ENCODE peak calls at places on chromosomes 12 and 14, in six cellular contexts. O is H1, A is neuronal stem cell, W is IMR-90, Y is H9, K is mesenchymal stem cell. I is an unnamed sample.

GRCh38 chr14:31400031-31400638 is 20.2 kb downstream of the HEATR5A start:
- DNase-seq in O (no peak), A (no peak), W (no peak), Y (no peak), K (no peak), I (no peak)

GRCh38 chr12:101594700-101595099 is at the start of gene MYBPC1:
- DNase-seq in O (no peak), A (no peak), W (no peak), Y (peak; percentile 43), K (no peak), I (peak; percentile 48)

GRCh38 chr14:105486974-105487448 is 325 bp downstream of the CRIP1 start:
- DNase-seq in O (peak; percentile 70), A (no peak), W (no peak), Y (no peak), K (no peak), I (no peak)

GRCh38 chr14:23522643-23523198 is 28.8 kb downstream of the ZFHX2 start:
- DNase-seq in O (no peak), A (no peak), W (no peak), Y (no peak), K (no peak), I (no peak)

GRCh38 chr12:75660805-75661404 is 149.5 kb upstream of the KRR1 start:
- DNase-seq in O (no peak), A (no peak), W (peak; percentile 90), Y (no peak), K (peak; percentile 68), I (no peak)

GRCh38 chr12:6696690-6697583 is 3.7 kb downstream of the PIANP start:
- DNase-seq in O (no peak), A (no peak), W (no peak), Y (no peak), K (no peak), I (no peak)

GRCh38 chr12:132178801-132179401 is 34.6 kb downstream of the NOC4L start:
- DNase-seq in O (no peak), A (no peak), W (no peak), Y (no peak), K (no peak), I (no peak)

GRCh38 chr14:47278233-47278842 is 397.1 kb downstream of the MDGA2 start:
- DNase-seq in O (peak; percentile 82), A (peak; percentile 53), W (no peak), Y (peak; percentile 71), K (peak; percentile 57), I (peak; percentile 73)

GRCh38 chr12:112183141-112183581 is 57.8 kb downstream of the TRAFD1 start:
- DNase-seq in O (no peak), A (no peak), W (peak; percentile 83), Y (no peak), K (no peak), I (no peak)

GRCh38 chr12:27571463-27571862 is 47.5 kb downstream of the PPFIBP1 start:
- DNase-seq in O (no peak), A (no peak), W (peak; percentile 91), Y (no peak), K (peak; percentile 68), I (no peak)

GRCh38 chr12:74641694-74642093 is 104.1 kb downstream of the ATXN7L3B start:
- DNase-seq in O (no peak), A (no peak), W (no peak), Y (no peak), K (no peak), I (no peak)

GRCh38 chr14:103085106-103086091 is 1.4 kb downstream of the LBHD2 start:
- DNase-seq in O (peak; percentile 84), A (no peak), W (no peak), Y (peak; percentile 73), K (no peak), I (no peak)

GRCh38 chr14:103581954-103582703 is 19.4 kb downstream of the COA8 start:
- DNase-seq in O (no peak), A (no peak), W (no peak), Y (peak; percentile 37), K (no peak), I (no peak)

GRCh38 chr14:101125313-101125712 is 221.8 kb upstream of the RTL1 start:
- DNase-seq in O (no peak), A (no peak), W (no peak), Y (no peak), K (no peak), I (no peak)

GRCh38 chr14:71050227-71050823 is 143.1 kb downstream of the PCNX1 start:
- DNase-seq in O (no peak), A (no peak), W (peak; percentile 20), Y (no peak), K (peak; percentile 32), I (peak; percentile 15)

GRCh38 chr14:96424104-96424989 is 32.4 kb downstream of the AK7 start:
- DNase-seq in O (no peak), A (peak; percentile 61), W (peak; percentile 74), Y (no peak), K (peak; percentile 76), I (peak; percentile 69)

GRCh38 chr12:105321125-105321524 is 9.4 kb upstream of the C12orf75 start:
- DNase-seq in O (no peak), A (no peak), W (no peak), Y (no peak), K (no peak), I (no peak)

GRCh38 chr14:68458840-68459469 is 333.9 kb downstream of the ZFP36L1 start:
- DNase-seq in O (no peak), A (no peak), W (peak; percentile 87), Y (peak; percentile 48), K (peak; percentile 90), I (peak; percentile 95)

GRCh38 chr14:89731534-89731933 is 223.0 kb downstream of the EFCAB11 start:
- DNase-seq in O (no peak), A (no peak), W (no peak), Y (no peak), K (no peak), I (no peak)

GRCh38 chr12:50246873-50247612 is 36.3 kb downstream of the LIMA1 start:
- DNase-seq in O (no peak), A (no peak), W (peak; percentile 99), Y (no peak), K (peak; percentile 92), I (peak; percentile 43)

GRCh38 chr12:54033106-54033979 is 493 bp downstream of the HOXC5 start:
- DNase-seq in O (no peak), A (no peak), W (no peak), Y (no peak), K (peak; percentile 65), I (no peak)

GRCh38 chr14:88228519-88229236 is 94.4 kb downstream of the KCNK10 start:
- DNase-seq in O (no peak), A (no peak), W (no peak), Y (no peak), K (no peak), I (no peak)

GRCh38 chr12:48031135-48031960 is 27.1 kb upstream of the COL2A1 start:
- DNase-seq in O (no peak), A (no peak), W (no peak), Y (peak; percentile 64), K (no peak), I (peak; percentile 77)

GRCh38 chr12:22066235-22066765 is 20.3 kb downstream of the CMAS start:
- DNase-seq in O (no peak), A (no peak), W (no peak), Y (no peak), K (no peak), I (no peak)

GRCh38 chr14:34857689-34858449 is 17.3 kb downstream of the BAZ1A start:
- DNase-seq in O (no peak), A (no peak), W (no peak), Y (no peak), K (no peak), I (no peak)

GRCh38 chr12:91009319-91009950 is 4.7 kb upstream of the EPYC start:
- DNase-seq in O (no peak), A (no peak), W (peak; percentile 41), Y (no peak), K (no peak), I (no peak)

GRCh38 chr12:56338643-56339422 is at the start of gene IL23A:
- DNase-seq in O (peak; percentile 74), A (no peak), W (peak; percentile 59), Y (peak; percentile 81), K (peak; percentile 25), I (no peak)

DNA sequence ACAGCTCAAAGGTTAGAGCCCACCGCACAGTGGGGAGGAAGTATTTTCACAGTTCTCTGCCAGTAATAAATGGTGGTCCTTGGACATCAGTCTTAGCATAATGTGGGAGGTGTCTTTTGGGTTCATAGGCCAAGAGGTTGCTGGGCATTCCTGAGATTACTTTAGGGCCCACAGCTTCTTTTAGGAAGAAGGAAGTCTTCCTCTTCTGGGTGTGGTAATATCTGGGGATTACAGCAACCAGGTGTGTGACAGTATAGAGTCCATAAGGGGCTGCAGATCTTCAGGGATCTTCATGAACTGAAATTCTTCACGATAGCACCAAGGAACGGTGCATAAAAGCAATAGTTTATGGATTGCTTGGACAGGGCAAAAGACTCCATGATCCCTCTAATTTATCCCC is 56.2 kb upstream of the PTGR2 start:
- DNase-seq in O (no peak), A (no peak), W (no peak), Y (no peak), K (no peak), I (no peak)
- H2BK15ac ChIP-seq in O (no peak overlapping the region), A (no peak overlapping the region), W (peak overlapping the region; percentile 43), Y (no peak overlapping the region), K (no peak overlapping the region), I (no peak overlapping the region)

GRCh38 chr14:50545618-50546017 is 13.2 kb upstream of the MAP4K5 start:
- DNase-seq in O (no peak), A (no peak), W (no peak), Y (no peak), K (no peak), I (no peak)
- H2BK15ac ChIP-seq in O (no peak overlapping the region), A (no peak overlapping the region), W (no peak overlapping the region), Y (no peak overlapping the region), K (no peak overlapping the region), I (no peak overlapping the region)

GRCh38 chr14:69647216-69647615 is 35.8 kb downstream of the SUSD6 start:
- DNase-seq in O (no peak), A (no peak), W (peak; percentile 43), Y (no peak), K (no peak), I (no peak)

GRCh38 chr14:69643430-69644200 is 32.2 kb downstream of the SUSD6 start:
- DNase-seq in O (no peak), A (no peak), W (peak; percentile 84), Y (no peak), K (no peak), I (no peak)

GRCh38 chr14:69648480-69649414 is 37.4 kb downstream of the SUSD6 start:
- DNase-seq in O (no peak), A (no peak), W (peak; percentile 93), Y (no peak), K (peak; percentile 86), I (no peak)

GRCh38 chr14:69640931-69641330 is 29.5 kb downstream of the SUSD6 start:
- DNase-seq in O (no peak), A (no peak), W (no peak), Y (no peak), K (no peak), I (no peak)

GRCh38 chr14:69644814-69645213 is 33.4 kb downstream of the SUSD6 start:
- DNase-seq in O (no peak), A (no peak), W (no peak), Y (no peak), K (no peak), I (no peak)
- H2BK15ac ChIP-seq in O (no peak overlapping the region), A (no peak overlapping the region), W (no peak overlapping the region), Y (no peak overlapping the region), K (no peak overlapping the region), I (no peak overlapping the region)

DNA sequence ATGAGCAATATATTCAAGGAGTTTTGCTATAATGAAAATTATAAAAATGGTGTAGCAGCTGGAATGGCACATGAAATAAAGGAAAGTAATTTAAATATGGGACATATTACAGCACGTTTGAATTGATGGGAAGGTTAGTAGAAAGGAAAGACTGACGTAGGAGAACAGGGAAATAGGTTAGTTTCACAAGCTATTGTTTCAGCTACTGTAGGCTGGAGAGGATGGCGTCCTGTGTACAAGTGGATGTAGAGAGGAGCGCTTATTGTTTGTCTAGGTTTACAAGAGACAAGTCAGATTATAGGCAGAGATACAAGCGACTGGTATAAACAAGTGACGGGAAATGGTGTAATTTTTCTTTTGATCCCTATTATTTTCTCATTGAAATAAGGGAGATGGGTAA is 431.2 kb upstream of the PDE3A start:
- DNase-seq in O (no peak), A (no peak), W (no peak), Y (no peak), K (no peak), I (no peak)
- H2BK15ac ChIP-seq in O (no peak overlapping the region), A (no peak overlapping the region), W (no peak overlapping the region), Y (no peak overlapping the region), K (no peak overlapping the region), I (no peak overlapping the region)

I was measured in mesendoderm.